ENCODE peak calls at places on chromosomes 16 and 17, in seven cellular contexts. One of them, this sample, is unnamed. For H3K9me3, the result is how much of the 10 kb centered on the place peaks cover.

GRCh38 chr17:35011671-35012216 is 31.4 kb downstream of the LIG3 start:
- DNase-seq in transverse colon: no peak
- DNase-seq in A549: no peak
- DNase-seq in SK-N-SH: no peak
- DNase-seq in stomach: no peak
- DNase-seq in H1: no peak
- DNase-seq in ovary: no peak
- DNase-seq in this sample: no peak

GRCh38 chr16:17529982-17530760 is 59.4 kb upstream of the XYLT1 start:
- DNase-seq in A549: no peak
- DNase-seq in stomach: no peak
- DNase-seq in SK-N-SH: no peak
- DNase-seq in transverse colon: peak
- DNase-seq in H1: no peak
- DNase-seq in ovary: no peak
- DNase-seq in this sample: no peak

GRCh38 chr16:6146874-6147425 is 1049.4 kb upstream of the EEF2KMT start:
- DNase-seq in A549: no peak
- DNase-seq in ovary: no peak
- DNase-seq in transverse colon: no peak
- DNase-seq in SK-N-SH: no peak
- DNase-seq in H1: peak
- DNase-seq in stomach: no peak
- DNase-seq in this sample: no peak

GRCh38 chr16:87017388-87018012 is 299.7 kb downstream of the C16orf95 start:
- DNase-seq in SK-N-SH: no peak
- DNase-seq in ovary: no peak
- DNase-seq in H1: no peak
- DNase-seq in stomach: no peak
- DNase-seq in transverse colon: no peak
- DNase-seq in A549: peak
- DNase-seq in this sample: peak

GRCh38 chr16:87076331-87076949 is 240.8 kb downstream of the C16orf95 start:
- DNase-seq in A549: no peak
- DNase-seq in transverse colon: no peak
- DNase-seq in stomach: no peak
- DNase-seq in ovary: no peak
- DNase-seq in SK-N-SH: no peak
- DNase-seq in H1: no peak
- DNase-seq in this sample: peak

GRCh38 chr17:42704495-42705494 is 22.5 kb downstream of the CNTNAP1 start:
- DNase-seq in A549: no peak
- DNase-seq in stomach: no peak
- DNase-seq in H1: no peak
- DNase-seq in SK-N-SH: no peak
- DNase-seq in ovary: no peak
- DNase-seq in transverse colon: no peak
- DNase-seq in this sample: no peak

GRCh38 chr17:77388384-77389306 is 247.9 kb downstream of the SEC14L1 start:
- DNase-seq in transverse colon: no peak
- DNase-seq in stomach: no peak
- DNase-seq in ovary: no peak
- DNase-seq in SK-N-SH: peak
- DNase-seq in H1: no peak
- DNase-seq in A549: no peak
- DNase-seq in this sample: no peak

GRCh38 chr17:64480951-64481350 is 15.9 kb downstream of the POLG2 start:
- DNase-seq in SK-N-SH: no peak
- DNase-seq in ovary: no peak
- DNase-seq in H1: no peak
- DNase-seq in stomach: no peak
- DNase-seq in transverse colon: no peak
- DNase-seq in A549: no peak
- DNase-seq in this sample: no peak

GRCh38 chr16:85607331-85607765 is 5.8 kb upstream of the GSE1 start:
- DNase-seq in ovary: no peak
- DNase-seq in H1: no peak
- DNase-seq in stomach: peak
- DNase-seq in SK-N-SH: peak
- DNase-seq in transverse colon: peak
- DNase-seq in A549: no peak
- DNase-seq in this sample: no peak

GRCh38 chr16:18059089-18059488 is 277.4 kb downstream of the NPIPA8 start:
- DNase-seq in SK-N-SH: no peak
- DNase-seq in H1: no peak
- DNase-seq in A549: no peak
- DNase-seq in stomach: no peak
- DNase-seq in ovary: no peak
- DNase-seq in transverse colon: no peak
- DNase-seq in this sample: no peak

DNA sequence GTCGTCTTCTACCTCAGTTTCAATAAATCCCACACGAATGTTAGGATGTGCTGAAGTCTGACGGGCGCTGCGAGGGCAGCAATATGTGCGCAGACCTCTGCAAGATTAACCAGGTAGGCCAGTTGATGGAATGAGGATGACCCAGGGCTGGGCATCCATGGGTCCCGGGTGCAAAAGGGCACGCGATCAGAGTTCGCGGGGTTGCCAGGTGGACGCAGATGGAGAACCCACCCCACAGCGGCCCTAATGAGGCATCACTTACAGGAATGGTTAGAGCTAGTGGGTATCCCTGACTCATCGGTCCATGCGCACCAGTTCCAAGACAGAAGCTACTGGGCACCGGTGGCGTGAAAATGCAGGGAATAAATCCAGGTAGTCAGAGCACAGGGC is 2116.0 kb downstream of the TP53TG3F start:
- DNase-seq in A549: no peak
- DNase-seq in SK-N-SH: no peak
- DNase-seq in ovary: no peak
- DNase-seq in H1: no peak
- DNase-seq in transverse colon: no peak
- DNase-seq in stomach: no peak
- DNase-seq in this sample: no peak
- H3K9me3 ChIP-seq in A549: under half
- H3K9me3 ChIP-seq in SK-N-SH: under half
- H3K9me3 ChIP-seq in ovary: under half
- H3K9me3 ChIP-seq in H1: half or more
- H3K9me3 ChIP-seq in transverse colon: under half
- H3K9me3 ChIP-seq in stomach: half or more
- H3K9me3 ChIP-seq in this sample: under half

GRCh38 chr17:80219013-80219776 is 938 bp downstream of the SGSH start:
- DNase-seq in ovary: peak
- DNase-seq in H1: no peak
- DNase-seq in A549: peak
- DNase-seq in transverse colon: peak
- DNase-seq in stomach: peak
- DNase-seq in SK-N-SH: peak
- DNase-seq in this sample: peak
- TF ChIP-seq EP300 in ovary: no peak
- TF ChIP-seq EP300 in H1: no peak
- TF ChIP-seq EP300 in A549: no peak
- TF ChIP-seq EP300 in transverse colon: no peak
- TF ChIP-seq EP300 in stomach: no peak
- TF ChIP-seq EP300 in SK-N-SH: no peak
- TF ChIP-seq EP300 in this sample: no peak

GRCh38 chr17:37489197-37490001 is at the start of gene DUSP14:
- DNase-seq in ovary: peak
- DNase-seq in A549: peak
- DNase-seq in transverse colon: peak
- DNase-seq in stomach: peak
- DNase-seq in SK-N-SH: peak
- DNase-seq in H1: no peak
- DNase-seq in this sample: peak

GRCh38 chr17:37492167-37492566 is 2.5 kb downstream of the DUSP14 start:
- DNase-seq in A549: no peak
- DNase-seq in stomach: no peak
- DNase-seq in transverse colon: no peak
- DNase-seq in H1: no peak
- DNase-seq in SK-N-SH: no peak
- DNase-seq in ovary: no peak
- DNase-seq in this sample: no peak

GRCh38 chr17:37488607-37489196 is 989 bp upstream of the DUSP14 start:
- DNase-seq in transverse colon: peak
- DNase-seq in H1: peak
- DNase-seq in SK-N-SH: peak
- DNase-seq in ovary: peak
- DNase-seq in stomach: peak
- DNase-seq in A549: peak
- DNase-seq in this sample: peak

GRCh38 chr17:37490022-37490587 is 414 bp downstream of the DUSP14 start:
- DNase-seq in stomach: peak
- DNase-seq in H1: no peak
- DNase-seq in SK-N-SH: peak
- DNase-seq in ovary: peak
- DNase-seq in A549: peak
- DNase-seq in transverse colon: peak
- DNase-seq in this sample: peak

DNA sequence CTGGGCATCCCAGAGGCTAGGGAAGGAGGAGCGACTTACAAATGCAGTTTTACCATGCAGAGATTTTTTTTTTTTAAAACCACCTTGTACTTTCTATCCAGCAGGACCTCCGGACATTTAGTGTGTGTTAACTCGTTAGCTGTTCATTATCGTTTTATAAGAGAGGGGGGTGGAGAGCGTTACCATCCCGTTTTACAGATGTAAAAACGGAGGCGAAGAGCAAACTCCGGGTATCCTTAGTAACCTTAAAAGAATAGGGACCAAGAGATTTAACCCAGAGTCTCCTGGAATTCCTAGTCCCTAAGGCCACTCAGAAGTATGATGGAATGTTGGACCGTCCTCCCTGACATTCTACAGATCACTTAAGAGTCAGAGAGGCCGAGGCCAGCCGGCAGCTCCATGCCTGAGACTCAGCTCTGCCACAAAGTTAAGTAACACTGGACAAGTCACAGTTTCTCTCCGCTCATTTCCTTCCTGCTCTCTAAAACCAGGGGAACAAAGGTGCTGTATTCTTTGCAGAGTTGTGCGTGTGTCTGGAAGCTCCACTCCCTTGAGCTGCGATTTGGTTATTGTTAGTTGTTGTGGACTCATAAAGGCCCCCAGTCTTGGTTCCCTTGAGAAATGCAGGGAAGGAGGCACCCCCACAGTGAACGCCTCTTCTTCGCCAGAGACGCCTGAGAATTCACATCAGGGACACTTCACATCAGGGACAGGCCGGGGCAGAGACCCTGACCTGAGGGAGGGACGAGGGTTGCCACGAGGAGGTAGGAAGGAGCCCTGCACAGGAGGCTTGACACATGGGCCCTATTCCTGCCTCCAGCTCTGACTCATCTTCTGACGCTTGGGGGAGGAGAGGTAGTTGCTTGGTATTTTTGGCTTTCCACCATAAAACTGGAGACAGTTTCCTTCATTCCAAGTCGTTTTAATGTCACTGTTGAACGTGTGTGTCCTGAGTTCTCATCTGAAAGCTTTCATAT is 1.2 kb downstream of the DUSP14 start:
- DNase-seq in ovary: peak
- DNase-seq in A549: peak
- DNase-seq in transverse colon: peak
- DNase-seq in H1: no peak
- DNase-seq in SK-N-SH: no peak
- DNase-seq in stomach: no peak
- DNase-seq in this sample: peak
- TF ChIP-seq CTCF in ovary: no peak
- TF ChIP-seq CTCF in A549: no peak
- TF ChIP-seq CTCF in transverse colon: no peak
- TF ChIP-seq CTCF in H1: no peak
- TF ChIP-seq CTCF in SK-N-SH: no peak
- TF ChIP-seq CTCF in stomach: no peak
- TF ChIP-seq CTCF in this sample: no peak

GRCh38 chr17:22303865-22304264 is 611.5 kb downstream of the KCNJ18 start:
- DNase-seq in A549: no peak
- DNase-seq in transverse colon: no peak
- DNase-seq in ovary: no peak
- DNase-seq in H1: no peak
- DNase-seq in SK-N-SH: no peak
- DNase-seq in stomach: no peak
- DNase-seq in this sample: no peak
- H3K9me3 ChIP-seq in A549: under half
- H3K9me3 ChIP-seq in transverse colon: under half
- H3K9me3 ChIP-seq in ovary: under half
- H3K9me3 ChIP-seq in H1: half or more
- H3K9me3 ChIP-seq in SK-N-SH: under half
- H3K9me3 ChIP-seq in stomach: half or more
- H3K9me3 ChIP-seq in this sample: under half

GRCh38 chr16:24999856-25000447 is 15.2 kb downstream of the ARHGAP17 start:
- DNase-seq in H1: no peak
- DNase-seq in SK-N-SH: no peak
- DNase-seq in ovary: no peak
- DNase-seq in stomach: peak
- DNase-seq in A549: peak
- DNase-seq in transverse colon: no peak
- DNase-seq in this sample: no peak
- TF ChIP-seq EP300 in H1: no peak
- TF ChIP-seq EP300 in SK-N-SH: no peak
- TF ChIP-seq EP300 in ovary: no peak
- TF ChIP-seq EP300 in stomach: no peak
- TF ChIP-seq EP300 in A549: no peak
- TF ChIP-seq EP300 in transverse colon: no peak
- TF ChIP-seq EP300 in this sample: no peak

This sample was measured in sigmoid colon.